ENCODE peak calls at places on chromosomes 12 and 14, in six cellular contexts. U is HCEC 1CT; K is GM04503; W is NCI-H774; D is stimulated activated CD8-positive, alpha-beta memory T cell treated with anti-CD3 and anti-CD28 coated beads, Interleukin-12 subunit alpha, Interleukin-12 subunit beta, amount 100 ng/mL, for 1 hour; J is Calu3. E is an unnamed sample.

GRCh38 chr12:53892760-53893159 is 45.9 kb upstream of the HOXC13 start:
- DNase-seq in U (no peak), K (no peak), W (no peak), D (no peak), J (no peak), E (no peak)

GRCh38 chr12:91307957-91308705 is 125.5 kb upstream of the DCN start:
- DNase-seq in U (no peak), K (no peak), W (no peak), D (no peak), J (no peak), E (no peak)

GRCh38 chr12:120651821-120652220 is 11.4 kb downstream of the CABP1 start:
- DNase-seq in U (peak), K (no peak), W (no peak), D (no peak), J (no peak), E (no peak)

GRCh38 chr12:49198431-49199155 is 9.7 kb upstream of the TUBA1A start:
- DNase-seq in U (peak), K (peak), W (peak), D (no peak), J (no peak), E (no peak)

GRCh38 chr12:9118161-9118560 is 2.4 kb upstream of the A2M start:
- DNase-seq in U (no peak), K (no peak), W (no peak), D (no peak), J (no peak), E (no peak)

GRCh38 chr12:8681129-8681902 is 16.5 kb upstream of the RIMKLB start:
- DNase-seq in U (peak), K (no peak), W (no peak), D (no peak), J (peak), E (peak)

GRCh38 chr12:21940972-21941521 is at the start of gene ABCC9:
- DNase-seq in U (peak), K (no peak), W (no peak), D (no peak), J (no peak), E (no peak)

GRCh38 chr12:64569923-64570595 is 40.2 kb upstream of the RASSF3 start:
- DNase-seq in U (no peak), K (no peak), W (no peak), D (no peak), J (no peak), E (no peak)

GRCh38 chr14:53491256-53491905 is 338.3 kb upstream of the DDHD1 start:
- DNase-seq in U (no peak), K (peak), W (no peak), D (no peak), J (no peak), E (no peak)

GRCh38 chr14:104664588-104664987 is 24.8 kb upstream of the INF2 start:
- DNase-seq in U (no peak), K (no peak), W (no peak), D (no peak), J (no peak), E (no peak)

GRCh38 chr14:89425931-89426330 is 8.9 kb upstream of the FOXN3 start:
- DNase-seq in U (peak), K (peak), W (no peak), D (no peak), J (no peak), E (no peak)